ENCODE peak calls at places on chromosomes 2 and 18, in eight cellular contexts. One of them, this sample, is unnamed. For H3K9me3 and H3K4me1, the result is how much of the 10 kb centered on the place peaks cover.

GRCh38 chr2:7930800-7931635 is 750.8 kb upstream of the ID2 start:
- DNase-seq in IMR-90: peak
- DNase-seq in right lobe of liver: no peak
- DNase-seq in CD4-positive, alpha-beta memory T cell: no peak
- DNase-seq in heart left ventricle: no peak
- DNase-seq in MM.1S: no peak
- DNase-seq in GM23248: peak
- DNase-seq in breast epithelium: no peak
- DNase-seq in this sample: no peak

GRCh38 chr2:190415794-190416729 is 7.9 kb downstream of the MFSD6 start:
- DNase-seq in GM23248: no peak
- DNase-seq in CD4-positive, alpha-beta memory T cell: no peak
- DNase-seq in MM.1S: no peak
- DNase-seq in breast epithelium: no peak
- DNase-seq in heart left ventricle: no peak
- DNase-seq in IMR-90: no peak
- DNase-seq in right lobe of liver: no peak
- DNase-seq in this sample: no peak

GRCh38 chr2:127049927-127050802 is 56.8 kb downstream of the BIN1 start:
- DNase-seq in GM23248: peak
- DNase-seq in CD4-positive, alpha-beta memory T cell: peak
- DNase-seq in breast epithelium: peak
- DNase-seq in IMR-90: peak
- DNase-seq in right lobe of liver: peak
- DNase-seq in heart left ventricle: peak
- DNase-seq in MM.1S: peak
- DNase-seq in this sample: peak

GRCh38 chr2:100524331-100524730 is 38.5 kb upstream of the PDCL3 start:
- DNase-seq in GM23248: peak
- DNase-seq in MM.1S: no peak
- DNase-seq in heart left ventricle: no peak
- DNase-seq in right lobe of liver: no peak
- DNase-seq in IMR-90: peak
- DNase-seq in CD4-positive, alpha-beta memory T cell: no peak
- DNase-seq in breast epithelium: no peak
- DNase-seq in this sample: no peak

GRCh38 chr2:142868281-142868762 is 9.1 kb upstream of the KYNU start:
- DNase-seq in breast epithelium: peak
- DNase-seq in CD4-positive, alpha-beta memory T cell: no peak
- DNase-seq in right lobe of liver: peak
- DNase-seq in MM.1S: no peak
- DNase-seq in IMR-90: no peak
- DNase-seq in heart left ventricle: peak
- DNase-seq in GM23248: peak
- DNase-seq in this sample: peak

GRCh38 chr2:37570773-37571570 is 100.5 kb downstream of the CDC42EP3 start:
- DNase-seq in MM.1S: no peak
- DNase-seq in IMR-90: peak
- DNase-seq in GM23248: peak
- DNase-seq in CD4-positive, alpha-beta memory T cell: no peak
- DNase-seq in right lobe of liver: no peak
- DNase-seq in heart left ventricle: no peak
- DNase-seq in breast epithelium: no peak
- DNase-seq in this sample: peak

GRCh38 chr2:155203187-155203586 is 504.7 kb downstream of the KCNJ3 start:
- DNase-seq in breast epithelium: no peak
- DNase-seq in heart left ventricle: no peak
- DNase-seq in right lobe of liver: no peak
- DNase-seq in IMR-90: no peak
- DNase-seq in GM23248: no peak
- DNase-seq in MM.1S: peak
- DNase-seq in CD4-positive, alpha-beta memory T cell: no peak
- DNase-seq in this sample: no peak

GRCh38 chr18:21163647-21164625 is 52.3 kb upstream of the ROCK1 start:
- DNase-seq in breast epithelium: no peak
- DNase-seq in heart left ventricle: no peak
- DNase-seq in IMR-90: peak
- DNase-seq in CD4-positive, alpha-beta memory T cell: no peak
- DNase-seq in right lobe of liver: no peak
- DNase-seq in MM.1S: no peak
- DNase-seq in GM23248: peak
- DNase-seq in this sample: no peak

GRCh38 chr18:69895081-69896047 is 52.3 kb downstream of the CD226 start:
- DNase-seq in GM23248: no peak
- DNase-seq in IMR-90: no peak
- DNase-seq in MM.1S: no peak
- DNase-seq in heart left ventricle: peak
- DNase-seq in right lobe of liver: no peak
- DNase-seq in CD4-positive, alpha-beta memory T cell: peak
- DNase-seq in breast epithelium: no peak
- DNase-seq in this sample: no peak

GRCh38 chr18:69898241-69898861 is 49.3 kb downstream of the CD226 start:
- DNase-seq in breast epithelium: no peak
- DNase-seq in right lobe of liver: no peak
- DNase-seq in CD4-positive, alpha-beta memory T cell: peak
- DNase-seq in GM23248: no peak
- DNase-seq in MM.1S: no peak
- DNase-seq in IMR-90: no peak
- DNase-seq in heart left ventricle: no peak
- DNase-seq in this sample: no peak

GRCh38 chr18:69894467-69894866 is 53.2 kb downstream of the CD226 start:
- DNase-seq in CD4-positive, alpha-beta memory T cell: no peak
- DNase-seq in MM.1S: no peak
- DNase-seq in right lobe of liver: no peak
- DNase-seq in heart left ventricle: no peak
- DNase-seq in GM23248: no peak
- DNase-seq in breast epithelium: no peak
- DNase-seq in IMR-90: no peak
- DNase-seq in this sample: no peak

GRCh38 chr18:69900941-69901340 is 46.7 kb downstream of the CD226 start:
- DNase-seq in breast epithelium: no peak
- DNase-seq in GM23248: no peak
- DNase-seq in MM.1S: no peak
- DNase-seq in IMR-90: no peak
- DNase-seq in CD4-positive, alpha-beta memory T cell: no peak
- DNase-seq in heart left ventricle: no peak
- DNase-seq in right lobe of liver: no peak
- DNase-seq in this sample: no peak

GRCh38 chr18:69897397-69898108 is 50.1 kb downstream of the CD226 start:
- DNase-seq in right lobe of liver: no peak
- DNase-seq in GM23248: no peak
- DNase-seq in heart left ventricle: no peak
- DNase-seq in CD4-positive, alpha-beta memory T cell: peak
- DNase-seq in IMR-90: no peak
- DNase-seq in breast epithelium: no peak
- DNase-seq in MM.1S: no peak
- DNase-seq in this sample: no peak
- H3K9me3 ChIP-seq in right lobe of liver: under half
- H3K9me3 ChIP-seq in GM23248: under half
- H3K9me3 ChIP-seq in heart left ventricle: under half
- H3K9me3 ChIP-seq in CD4-positive, alpha-beta memory T cell: under half
- H3K9me3 ChIP-seq in IMR-90: under half
- H3K9me3 ChIP-seq in breast epithelium: under half
- H3K9me3 ChIP-seq in MM.1S: under half
- H3K9me3 ChIP-seq in this sample: under half

GRCh38 chr2:191950132-191950885 is 103.4 kb upstream of the CAVIN2 start:
- DNase-seq in IMR-90: peak
- DNase-seq in right lobe of liver: no peak
- DNase-seq in heart left ventricle: no peak
- DNase-seq in MM.1S: no peak
- DNase-seq in GM23248: peak
- DNase-seq in CD4-positive, alpha-beta memory T cell: no peak
- DNase-seq in breast epithelium: no peak
- DNase-seq in this sample: no peak
- H3K4me1 ChIP-seq in IMR-90: under half
- H3K4me1 ChIP-seq in right lobe of liver: under half
- H3K4me1 ChIP-seq in heart left ventricle: under half
- H3K4me1 ChIP-seq in MM.1S: under half
- H3K4me1 ChIP-seq in GM23248: under half
- H3K4me1 ChIP-seq in CD4-positive, alpha-beta memory T cell: under half
- H3K4me1 ChIP-seq in breast epithelium: under half
- H3K4me1 ChIP-seq in this sample: under half

GRCh38 chr18:13696961-13697360 is 29.4 kb downstream of the FAM210A start:
- DNase-seq in GM23248: peak
- DNase-seq in heart left ventricle: no peak
- DNase-seq in CD4-positive, alpha-beta memory T cell: no peak
- DNase-seq in breast epithelium: no peak
- DNase-seq in right lobe of liver: no peak
- DNase-seq in MM.1S: no peak
- DNase-seq in IMR-90: peak
- DNase-seq in this sample: no peak
- H3K9me3 ChIP-seq in GM23248: under half
- H3K9me3 ChIP-seq in heart left ventricle: under half
- H3K9me3 ChIP-seq in CD4-positive, alpha-beta memory T cell: under half
- H3K9me3 ChIP-seq in breast epithelium: under half
- H3K9me3 ChIP-seq in right lobe of liver: under half
- H3K9me3 ChIP-seq in MM.1S: under half
- H3K9me3 ChIP-seq in IMR-90: under half
- H3K9me3 ChIP-seq in this sample: under half

DNA sequence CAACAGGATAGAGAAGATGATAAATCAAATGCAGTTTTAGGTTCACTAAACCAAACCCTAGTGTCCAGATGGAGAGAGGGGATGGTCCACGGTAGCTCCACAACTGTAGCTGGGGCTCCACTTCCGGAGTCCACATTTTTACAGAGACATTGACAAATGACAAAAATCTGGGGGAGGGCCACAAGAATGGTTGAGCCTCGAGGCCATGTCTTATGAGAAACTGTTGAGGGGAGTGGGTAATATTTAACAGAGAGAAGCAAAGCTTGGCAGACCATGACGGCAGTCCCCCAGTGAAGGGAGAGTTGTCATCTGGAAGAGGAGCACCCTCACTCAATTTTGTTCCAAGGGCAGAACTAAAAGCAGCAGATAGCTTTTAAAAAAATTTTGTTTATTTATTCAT is 17.6 kb upstream of the EPHA4 start:
- DNase-seq in breast epithelium: no peak
- DNase-seq in right lobe of liver: no peak
- DNase-seq in MM.1S: no peak
- DNase-seq in GM23248: no peak
- DNase-seq in CD4-positive, alpha-beta memory T cell: no peak
- DNase-seq in heart left ventricle: no peak
- DNase-seq in IMR-90: no peak
- DNase-seq in this sample: no peak
- H3K4me1 ChIP-seq in breast epithelium: under half
- H3K4me1 ChIP-seq in right lobe of liver: under half
- H3K4me1 ChIP-seq in MM.1S: under half
- H3K4me1 ChIP-seq in GM23248: under half
- H3K4me1 ChIP-seq in CD4-positive, alpha-beta memory T cell: under half
- H3K4me1 ChIP-seq in heart left ventricle: under half
- H3K4me1 ChIP-seq in IMR-90: under half
- H3K4me1 ChIP-seq in this sample: under half

GRCh38 chr18:72834731-72835130 is 33.1 kb downstream of the NETO1 start:
- DNase-seq in IMR-90: no peak
- DNase-seq in breast epithelium: no peak
- DNase-seq in right lobe of liver: no peak
- DNase-seq in heart left ventricle: no peak
- DNase-seq in MM.1S: no peak
- DNase-seq in CD4-positive, alpha-beta memory T cell: no peak
- DNase-seq in GM23248: no peak
- DNase-seq in this sample: no peak
- H3K9me3 ChIP-seq in IMR-90: under half
- H3K9me3 ChIP-seq in breast epithelium: under half
- H3K9me3 ChIP-seq in right lobe of liver: under half
- H3K9me3 ChIP-seq in heart left ventricle: under half
- H3K9me3 ChIP-seq in MM.1S: under half
- H3K9me3 ChIP-seq in CD4-positive, alpha-beta memory T cell: under half
- H3K9me3 ChIP-seq in GM23248: under half
- H3K9me3 ChIP-seq in this sample: under half

GRCh38 chr18:79942786-79943607 is 8.5 kb downstream of the SLC66A2 start:
- DNase-seq in right lobe of liver: peak
- DNase-seq in GM23248: no peak
- DNase-seq in CD4-positive, alpha-beta memory T cell: no peak
- DNase-seq in IMR-90: no peak
- DNase-seq in breast epithelium: peak
- DNase-seq in heart left ventricle: peak
- DNase-seq in MM.1S: no peak
- DNase-seq in this sample: peak

GRCh38 chr18:79945118-79946042 is 6.1 kb downstream of the SLC66A2 start:
- DNase-seq in CD4-positive, alpha-beta memory T cell: no peak
- DNase-seq in MM.1S: no peak
- DNase-seq in IMR-90: no peak
- DNase-seq in right lobe of liver: no peak
- DNase-seq in breast epithelium: peak
- DNase-seq in GM23248: no peak
- DNase-seq in heart left ventricle: peak
- DNase-seq in this sample: peak

GRCh38 chr18:79944126-79944731 is 7.2 kb downstream of the SLC66A2 start:
- DNase-seq in MM.1S: no peak
- DNase-seq in CD4-positive, alpha-beta memory T cell: no peak
- DNase-seq in GM23248: no peak
- DNase-seq in right lobe of liver: peak
- DNase-seq in heart left ventricle: no peak
- DNase-seq in breast epithelium: peak
- DNase-seq in IMR-90: no peak
- DNase-seq in this sample: peak

GRCh38 chr18:79943608-79944125 is 7.8 kb downstream of the SLC66A2 start:
- DNase-seq in CD4-positive, alpha-beta memory T cell: no peak
- DNase-seq in breast epithelium: peak
- DNase-seq in right lobe of liver: no peak
- DNase-seq in IMR-90: no peak
- DNase-seq in GM23248: no peak
- DNase-seq in heart left ventricle: peak
- DNase-seq in MM.1S: no peak
- DNase-seq in this sample: peak

GRCh38 chr18:79944746-79945117 is 6.7 kb downstream of the SLC66A2 start:
- DNase-seq in heart left ventricle: no peak
- DNase-seq in GM23248: no peak
- DNase-seq in MM.1S: no peak
- DNase-seq in IMR-90: no peak
- DNase-seq in right lobe of liver: no peak
- DNase-seq in breast epithelium: no peak
- DNase-seq in CD4-positive, alpha-beta memory T cell: no peak
- DNase-seq in this sample: peak
- H3K4me1 ChIP-seq in heart left ventricle: under half
- H3K4me1 ChIP-seq in GM23248: under half
- H3K4me1 ChIP-seq in MM.1S: under half
- H3K4me1 ChIP-seq in IMR-90: under half
- H3K4me1 ChIP-seq in right lobe of liver: under half
- H3K4me1 ChIP-seq in breast epithelium: under half
- H3K4me1 ChIP-seq in CD4-positive, alpha-beta memory T cell: under half
- H3K4me1 ChIP-seq in this sample: under half

This sample was measured in aorta.